ENCODE peak calls at places on chromosome 15, in four cellular contexts. One of them, this sample, is unnamed.

GRCh38 chr15:101651753-101652097 is 456 bp downstream of the TM2D3 start:
- DNase-seq in T follicular helper cell: no peak
- DNase-seq in right cardiac atrium: peak
- DNase-seq in effector memory CD8-positive, alpha-beta T cell: no peak
- DNase-seq in this sample: no peak

GRCh38 chr15:99682455-99682854 is 50.8 kb downstream of the LYSMD4 start:
- DNase-seq in T follicular helper cell: no peak
- DNase-seq in right cardiac atrium: no peak
- DNase-seq in effector memory CD8-positive, alpha-beta T cell: no peak
- DNase-seq in this sample: no peak

GRCh38 chr15:29819979-29820801 is 2.1 kb downstream of the TJP1 start:
- DNase-seq in T follicular helper cell: no peak
- DNase-seq in right cardiac atrium: no peak
- DNase-seq in effector memory CD8-positive, alpha-beta T cell: no peak
- DNase-seq in this sample: no peak

GRCh38 chr15:75199347-75199976 is 2.2 kb upstream of the C15orf39 start:
- DNase-seq in right cardiac atrium: peak
- DNase-seq in T follicular helper cell: no peak
- DNase-seq in effector memory CD8-positive, alpha-beta T cell: no peak
- DNase-seq in this sample: no peak

GRCh38 chr15:51132384-51133139 is 37.9 kb upstream of the TNFAIP8L3 start:
- DNase-seq in T follicular helper cell: no peak
- DNase-seq in right cardiac atrium: peak
- DNase-seq in effector memory CD8-positive, alpha-beta T cell: no peak
- DNase-seq in this sample: no peak

GRCh38 chr15:40939909-40940801 is 11.0 kb downstream of the DLL4 start:
- DNase-seq in right cardiac atrium: peak
- DNase-seq in T follicular helper cell: no peak
- DNase-seq in effector memory CD8-positive, alpha-beta T cell: no peak
- DNase-seq in this sample: no peak

GRCh38 chr15:34701536-34701935 is 53.3 kb downstream of the GJD2 start:
- DNase-seq in effector memory CD8-positive, alpha-beta T cell: no peak
- DNase-seq in right cardiac atrium: no peak
- DNase-seq in T follicular helper cell: no peak
- DNase-seq in this sample: no peak

GRCh38 chr15:52171807-52172206 is 19.4 kb downstream of the GNB5 start:
- DNase-seq in effector memory CD8-positive, alpha-beta T cell: no peak
- DNase-seq in T follicular helper cell: no peak
- DNase-seq in right cardiac atrium: no peak
- DNase-seq in this sample: no peak

GRCh38 chr15:40336129-40337122 is 4.3 kb downstream of the CCDC9B start:
- DNase-seq in right cardiac atrium: no peak
- DNase-seq in effector memory CD8-positive, alpha-beta T cell: no peak
- DNase-seq in T follicular helper cell: no peak
- DNase-seq in this sample: no peak